ENCODE peak calls at places on chromosomes 16 and 17, in eight cellular contexts. One of them, this sample, is unnamed.

GRCh38 chr16:89711601-89712475 is 8.9 kb downstream of the VPS9D1 start:
- DNase-seq in HTR-8/SVneo: peak; percentile 51
- DNase-seq in non-pigmented ciliary epithelial cell: no peak
- DNase-seq in NCI-H82: peak; percentile 87
- DNase-seq in HCT116: peak; percentile 73
- DNase-seq in A549: peak; percentile 81
- DNase-seq in upper lobe of right lung: peak; percentile 78
- DNase-seq in GM19239: peak; percentile 98
- DNase-seq in this sample: peak; percentile 49

GRCh38 chr17:41547921-41548843 is 20.1 kb upstream of the KRT19 start:
- DNase-seq in HTR-8/SVneo: peak; percentile 93
- DNase-seq in non-pigmented ciliary epithelial cell: peak; percentile 95
- DNase-seq in NCI-H82: no peak
- DNase-seq in HCT116: peak; percentile 96
- DNase-seq in A549: peak; percentile 95
- DNase-seq in upper lobe of right lung: peak; percentile 76
- DNase-seq in GM19239: no peak
- DNase-seq in this sample: peak; percentile 88

GRCh38 chr17:66734544-66734943 is 100.4 kb upstream of the CACNG5 start:
- DNase-seq in HTR-8/SVneo: no peak
- DNase-seq in non-pigmented ciliary epithelial cell: no peak
- DNase-seq in NCI-H82: no peak
- DNase-seq in HCT116: no peak
- DNase-seq in A549: no peak
- DNase-seq in upper lobe of right lung: no peak
- DNase-seq in GM19239: no peak
- DNase-seq in this sample: no peak

GRCh38 chr17:33520404-33521032 is 227.4 kb upstream of the ASIC2 start:
- DNase-seq in HTR-8/SVneo: peak; percentile 31
- DNase-seq in non-pigmented ciliary epithelial cell: no peak
- DNase-seq in NCI-H82: peak; percentile 83
- DNase-seq in HCT116: no peak
- DNase-seq in A549: peak; percentile 46
- DNase-seq in upper lobe of right lung: no peak
- DNase-seq in GM19239: peak; percentile 53
- DNase-seq in this sample: peak; percentile 50

GRCh38 chr16:56120447-56121155 is 70.7 kb upstream of the GNAO1 start:
- DNase-seq in HTR-8/SVneo: no peak
- DNase-seq in non-pigmented ciliary epithelial cell: no peak
- DNase-seq in NCI-H82: no peak
- DNase-seq in HCT116: no peak
- DNase-seq in A549: no peak
- DNase-seq in upper lobe of right lung: no peak
- DNase-seq in GM19239: no peak
- DNase-seq in this sample: no peak

GRCh38 chr16:65525743-65526142 is 403.9 kb upstream of the CDH11 start:
- DNase-seq in HTR-8/SVneo: no peak
- DNase-seq in non-pigmented ciliary epithelial cell: no peak
- DNase-seq in NCI-H82: no peak
- DNase-seq in HCT116: no peak
- DNase-seq in A549: no peak
- DNase-seq in upper lobe of right lung: no peak
- DNase-seq in GM19239: no peak
- DNase-seq in this sample: peak; percentile 32

GRCh38 chr16:71441348-71441781 is 489 bp downstream of the TLE7 start:
- DNase-seq in HTR-8/SVneo: no peak
- DNase-seq in non-pigmented ciliary epithelial cell: no peak
- DNase-seq in NCI-H82: peak; percentile 34
- DNase-seq in HCT116: no peak
- DNase-seq in A549: no peak
- DNase-seq in upper lobe of right lung: no peak
- DNase-seq in GM19239: no peak
- DNase-seq in this sample: no peak

GRCh38 chr17:57954421-57955182 is 610 bp downstream of the CUEDC1 start:
- DNase-seq in HTR-8/SVneo: peak; percentile 91
- DNase-seq in non-pigmented ciliary epithelial cell: no peak
- DNase-seq in NCI-H82: peak; percentile 94
- DNase-seq in HCT116: no peak
- DNase-seq in A549: peak; percentile 80
- DNase-seq in upper lobe of right lung: peak; percentile 82
- DNase-seq in GM19239: no peak
- DNase-seq in this sample: peak; percentile 98

GRCh38 chr17:80722656-80723055 is 178.0 kb downstream of the RPTOR start:
- DNase-seq in HTR-8/SVneo: no peak
- DNase-seq in non-pigmented ciliary epithelial cell: no peak
- DNase-seq in NCI-H82: no peak
- DNase-seq in HCT116: no peak
- DNase-seq in A549: no peak
- DNase-seq in upper lobe of right lung: no peak
- DNase-seq in GM19239: no peak
- DNase-seq in this sample: no peak

GRCh38 chr16:89352091-89352681 is 134.7 kb downstream of the ZNF778 start:
- DNase-seq in HTR-8/SVneo: no peak
- DNase-seq in non-pigmented ciliary epithelial cell: no peak
- DNase-seq in NCI-H82: no peak
- DNase-seq in HCT116: no peak
- DNase-seq in A549: no peak
- DNase-seq in upper lobe of right lung: peak; percentile 49
- DNase-seq in GM19239: no peak
- DNase-seq in this sample: no peak

GRCh38 chr17:65054602-65055001 is 1.9 kb downstream of the GNA13 start:
- DNase-seq in HTR-8/SVneo: no peak
- DNase-seq in non-pigmented ciliary epithelial cell: no peak
- DNase-seq in NCI-H82: peak; percentile 15
- DNase-seq in HCT116: no peak
- DNase-seq in A549: no peak
- DNase-seq in upper lobe of right lung: no peak
- DNase-seq in GM19239: no peak
- DNase-seq in this sample: no peak

GRCh38 chr17:80782536-80783427 is 208.9 kb upstream of the CHMP6 start:
- DNase-seq in HTR-8/SVneo: no peak
- DNase-seq in non-pigmented ciliary epithelial cell: no peak
- DNase-seq in NCI-H82: no peak
- DNase-seq in HCT116: no peak
- DNase-seq in A549: peak; percentile 46
- DNase-seq in upper lobe of right lung: no peak
- DNase-seq in GM19239: no peak
- DNase-seq in this sample: peak; percentile 79

GRCh38 chr16:86455116-86455515 is 55.2 kb upstream of the FOXF1 start:
- DNase-seq in HTR-8/SVneo: no peak
- DNase-seq in non-pigmented ciliary epithelial cell: peak; percentile 60
- DNase-seq in NCI-H82: no peak
- DNase-seq in HCT116: no peak
- DNase-seq in A549: no peak
- DNase-seq in upper lobe of right lung: no peak
- DNase-seq in GM19239: no peak
- DNase-seq in this sample: peak; percentile 78

GRCh38 chr16:81094771-81095251 is 1.4 kb downstream of the GCSH start:
- DNase-seq in HTR-8/SVneo: no peak
- DNase-seq in non-pigmented ciliary epithelial cell: no peak
- DNase-seq in NCI-H82: no peak
- DNase-seq in HCT116: no peak
- DNase-seq in A549: no peak
- DNase-seq in upper lobe of right lung: no peak
- DNase-seq in GM19239: no peak
- DNase-seq in this sample: no peak

GRCh38 chr17:57638284-57638683 is 106.8 kb downstream of the CCDC182 start:
- DNase-seq in HTR-8/SVneo: no peak
- DNase-seq in non-pigmented ciliary epithelial cell: no peak
- DNase-seq in NCI-H82: no peak
- DNase-seq in HCT116: no peak
- DNase-seq in A549: no peak
- DNase-seq in upper lobe of right lung: no peak
- DNase-seq in GM19239: no peak
- DNase-seq in this sample: no peak

GRCh38 chr17:8016632-8017424 is 14.4 kb downstream of the GUCY2D start:
- DNase-seq in HTR-8/SVneo: no peak
- DNase-seq in non-pigmented ciliary epithelial cell: no peak
- DNase-seq in NCI-H82: peak; percentile 64
- DNase-seq in HCT116: no peak
- DNase-seq in A549: peak; percentile 66
- DNase-seq in upper lobe of right lung: peak; percentile 86
- DNase-seq in GM19239: no peak
- DNase-seq in this sample: no peak

GRCh38 chr16:89918453-89919347 is at the start of gene MC1R:
- DNase-seq in HTR-8/SVneo: no peak
- DNase-seq in non-pigmented ciliary epithelial cell: no peak
- DNase-seq in NCI-H82: peak; percentile 72
- DNase-seq in HCT116: peak; percentile 26
- DNase-seq in A549: peak; percentile 67
- DNase-seq in upper lobe of right lung: no peak
- DNase-seq in GM19239: peak; percentile 59
- DNase-seq in this sample: no peak

GRCh38 chr17:75488693-75489510 is 26.4 kb downstream of the CASKIN2 start:
- DNase-seq in HTR-8/SVneo: no peak
- DNase-seq in non-pigmented ciliary epithelial cell: no peak
- DNase-seq in NCI-H82: no peak
- DNase-seq in HCT116: no peak
- DNase-seq in A549: no peak
- DNase-seq in upper lobe of right lung: no peak
- DNase-seq in GM19239: no peak
- DNase-seq in this sample: no peak

GRCh38 chr17:15262291-15263205 is 2.6 kb downstream of the PMP22 start:
- DNase-seq in HTR-8/SVneo: peak; percentile 93
- DNase-seq in non-pigmented ciliary epithelial cell: no peak
- DNase-seq in NCI-H82: peak; percentile 26
- DNase-seq in HCT116: peak; percentile 87
- DNase-seq in A549: peak; percentile 98
- DNase-seq in upper lobe of right lung: peak; percentile 87
- DNase-seq in GM19239: no peak
- DNase-seq in this sample: peak; percentile 92

GRCh38 chr16:53881371-53881770 is 177.4 kb downstream of the FTO start:
- DNase-seq in HTR-8/SVneo: no peak
- DNase-seq in non-pigmented ciliary epithelial cell: no peak
- DNase-seq in NCI-H82: no peak
- DNase-seq in HCT116: peak; percentile 44
- DNase-seq in A549: peak; percentile 74
- DNase-seq in upper lobe of right lung: no peak
- DNase-seq in GM19239: no peak
- DNase-seq in this sample: no peak

This sample was measured in SJSA1.